ENCODE peak calls at places on chromosomes 5 and 9, in seven cellular contexts. Q is heart right ventricle, N is endodermal cell, H is hepatocyte, J is breast epithelium, T is adrenal gland, W is lower lobe of right lung. I is an unnamed sample.

GRCh38 chr9:122263699-122264349 is 816 bp downstream of the RBM18 start:
- DNase-seq in N (no peak), T (no peak), H (peak; percentile 6), Q (no peak), J (no peak), W (no peak), I (no peak)

GRCh38 chr9:121289554-121290370 is 21.8 kb downstream of the GSN start:
- DNase-seq in N (no peak), Q (no peak), W (no peak), T (no peak), J (no peak), H (no peak), I (no peak)

GRCh38 chr9:35903049-35903448 is 3.0 kb upstream of the HRCT1 start:
- DNase-seq in Q (peak; percentile 55), W (no peak), H (peak; percentile 74), T (no peak), N (peak; percentile 59), J (no peak), I (no peak)

GRCh38 chr5:1140188-1140817 is 28.4 kb upstream of the SLC12A7 start:
- DNase-seq in T (peak; percentile 71), W (peak; percentile 85), J (peak; percentile 82), N (peak; percentile 71), H (peak; percentile 89), Q (peak; percentile 86), I (no peak)

GRCh38 chr5:14260637-14261036 is 117.5 kb downstream of the TRIO start:
- DNase-seq in N (no peak), J (no peak), W (no peak), T (no peak), H (no peak), Q (no peak), I (no peak)

GRCh38 chr5:78896128-78896527 is 89.0 kb downstream of the ARSB start:
- DNase-seq in W (no peak), H (no peak), T (no peak), N (no peak), Q (no peak), J (no peak), I (no peak)

GRCh38 chr5:1116977-1117376 is 5.1 kb upstream of the SLC12A7 start:
- DNase-seq in Q (no peak), T (no peak), H (no peak), J (no peak), W (no peak), N (no peak), I (no peak)

GRCh38 chr9:108835831-108836230 is 20.0 kb downstream of the ACTL7B start:
- DNase-seq in H (no peak), W (no peak), N (no peak), T (no peak), Q (no peak), J (no peak), I (no peak)

GRCh38 chr9:98315551-98316060 is 60.2 kb upstream of the TBC1D2 start:
- DNase-seq in N (peak; percentile 99), H (peak; percentile 93), W (peak; percentile 79), T (peak; percentile 82), J (peak; percentile 31), Q (peak; percentile 81), I (peak; percentile 15)

GRCh38 chr5:169637085-169637855 is at the start of gene DOCK2:
- DNase-seq in W (peak; percentile 87), J (no peak), T (peak; percentile 35), N (peak; percentile 67), Q (peak; percentile 38), H (no peak), I (no peak)

GRCh38 chr9:114525505-114525904 is 20.2 kb upstream of the WHRN start:
- DNase-seq in J (no peak), T (no peak), H (no peak), W (no peak), Q (no peak), N (peak; percentile 10), I (no peak)

GRCh38 chr9:133956520-133957076 is 35.5 kb downstream of the VAV2 start:
- DNase-seq in H (peak; percentile 51), T (no peak), Q (no peak), W (peak; percentile 55), J (no peak), N (peak; percentile 81), I (no peak)

GRCh38 chr9:124137009-124137943 is 120.5 kb upstream of the NEK6 start:
- DNase-seq in Q (no peak), W (no peak), N (no peak), J (no peak), T (no peak), H (no peak), I (no peak)

GRCh38 chr9:15299374-15299939 is 7.6 kb downstream of the TTC39B start:
- DNase-seq in N (no peak), H (no peak), Q (no peak), T (no peak), W (no peak), J (no peak), I (no peak)

GRCh38 chr9:88702985-88703384 is 168.0 kb downstream of the NXNL2 start:
- DNase-seq in J (no peak), N (no peak), Q (no peak), T (no peak), H (no peak), W (no peak), I (no peak)

GRCh38 chr9:38387751-38388150 is 4.8 kb upstream of the ALDH1B1 start:
- DNase-seq in W (no peak), H (no peak), J (no peak), T (no peak), Q (no peak), N (no peak), I (no peak)
- H3K4me1 ChIP-seq in W (peaks cover 5% of the 10 kb centered on the region), H (peaks cover 47% of the 10 kb centered on the region), J (no peaks in the 10 kb centered on the region), T (peaks cover 5% of the 10 kb centered on the region), Q (peaks cover 4% of the 10 kb centered on the region), N (peaks cover 9% of the 10 kb centered on the region), I (peaks cover 73% of the 10 kb centered on the region)

GRCh38 chr9:33267368-33267767 is 2.5 kb downstream of the CHMP5 start:
- DNase-seq in N (no peak), H (no peak), T (no peak), Q (no peak), J (no peak), W (no peak), I (no peak)

GRCh38 chr9:33264473-33265177 is at the start of the genes BAG1 and CHMP5:
- DNase-seq in Q (peak; percentile 100), N (peak; percentile 100), H (peak; percentile 100), J (peak; percentile 99), T (peak; percentile 100), W (peak; percentile 100), I (peak; percentile 100)

GRCh38 chr9:33263131-33263935 is 1.2 kb downstream of the BAG1 start:
- DNase-seq in Q (peak; percentile 11), H (peak; percentile 38), N (peak; percentile 61), T (peak; percentile 34), W (no peak), J (no peak), I (no peak)

GRCh38 chr9:33265211-33265885 is 499 bp downstream of the CHMP5 start:
- DNase-seq in J (no peak), Q (peak; percentile 17), W (no peak), H (no peak), N (no peak), T (peak; percentile 34), I (no peak)

GRCh38 chr9:33263936-33264472 is 504 bp downstream of the BAG1 start:
- DNase-seq in J (peak; percentile 31), W (peak; percentile 78), Q (peak; percentile 61), T (peak; percentile 60), N (no peak), H (peak; percentile 52), I (peak; percentile 19)
- H3K4me1 ChIP-seq in J (no peaks in the 10 kb centered on the region), W (peaks cover 28% of the 10 kb centered on the region), Q (peaks cover 27% of the 10 kb centered on the region), T (peaks cover 26% of the 10 kb centered on the region), N (peaks cover 7% of the 10 kb centered on the region), H (peaks cover 13% of the 10 kb centered on the region), I (peaks cover 29% of the 10 kb centered on the region)

GRCh38 chr5:81750308-81751008 is 439 bp downstream of the SSBP2 start:
- DNase-seq in T (no peak), Q (no peak), W (no peak), J (no peak), H (peak; percentile 67), N (no peak), I (no peak)

GRCh38 chr5:81748556-81748955 is 2.3 kb downstream of the SSBP2 start:
- DNase-seq in N (no peak), T (no peak), Q (no peak), J (no peak), W (no peak), H (no peak), I (no peak)

GRCh38 chr5:81749186-81749561 is 1.7 kb downstream of the SSBP2 start:
- DNase-seq in N (no peak), W (no peak), H (peak; percentile 10), Q (no peak), T (no peak), J (no peak), I (no peak)

GRCh38 chr5:81751009-81751835 is at the start of gene SSBP2:
- DNase-seq in H (peak; percentile 99), N (peak; percentile 100), W (peak; percentile 98), Q (peak; percentile 100), J (peak; percentile 99), T (peak; percentile 100), I (peak; percentile 99)

GRCh38 chr5:81749562-81750307 is 1.2 kb downstream of the SSBP2 start:
- DNase-seq in N (peak; percentile 84), H (peak; percentile 55), T (peak; percentile 50), W (peak; percentile 61), J (peak; percentile 40), Q (peak; percentile 22), I (no peak)
- H3K4me1 ChIP-seq in N (peaks cover 3% of the 10 kb centered on the region), H (peaks cover 9% of the 10 kb centered on the region), T (peaks cover 16% of the 10 kb centered on the region), W (peaks cover 29% of the 10 kb centered on the region), J (no peaks in the 10 kb centered on the region), Q (peaks cover 12% of the 10 kb centered on the region), I (peaks cover 59% of the 10 kb centered on the region)

GRCh38 chr5:35855221-35855620 is 1.5 kb upstream of the IL7R start:
- DNase-seq in W (no peak), Q (no peak), N (no peak), J (no peak), T (no peak), H (no peak), I (no peak)
- H3K4me1 ChIP-seq in W (peaks cover 29% of the 10 kb centered on the region), Q (peaks cover 4% of the 10 kb centered on the region), N (peaks cover 34% of the 10 kb centered on the region), J (no peaks in the 10 kb centered on the region), T (peaks cover 41% of the 10 kb centered on the region), H (no peaks in the 10 kb centered on the region), I (no peaks in the 10 kb centered on the region)

I was measured in thoracic aorta.